ENCODE peak calls at places on chromosome 3, in four cellular contexts. S is ELR; A is stimulated activated CD4-positive, alpha-beta T cell treated with anti-CD3 and anti-CD28 coated beads, Interleukin-1b, Interleukin-23, amount 100 ng/mL, for 48 hours; B is midbrain. Y is an unnamed sample.

GRCh38 chr3:157786618-157787017 is 283.4 kb upstream of the VEPH1 start:
- DNase-seq in B (no peak), A (no peak), S (peak; percentile 70), Y (peak; percentile 56)

GRCh38 chr3:126485131-126485530 is 9.4 kb upstream of the ZXDC start:
- DNase-seq in S (no peak), A (no peak), B (no peak), Y (no peak)

GRCh38 chr3:67123914-67124313 is 125.8 kb downstream of the KBTBD8 start:
- DNase-seq in A (no peak), B (no peak), S (no peak), Y (no peak)

GRCh38 chr3:30683769-30684168 is 77.4 kb downstream of the TGFBR2 start:
- DNase-seq in S (no peak), A (no peak), B (no peak), Y (no peak)

GRCh38 chr3:25455316-25456232 is 27.5 kb downstream of the RARB start:
- DNase-seq in B (no peak), A (no peak), S (peak; percentile 58), Y (peak; percentile 80)

GRCh38 chr3:49359623-49360022 is 1.5 kb upstream of the GPX1 start:
- DNase-seq in S (peak; percentile 66), A (no peak), B (no peak), Y (peak; percentile 54)

GRCh38 chr3:194485471-194485875 is 1.3 kb downstream of the ATP13A3 start:
- DNase-seq in B (no peak), S (peak; percentile 59), A (no peak), Y (peak; percentile 71)

GRCh38 chr3:79247367-79248103 is 520.3 kb downstream of the ROBO1 start:
- DNase-seq in S (peak; percentile 6), B (no peak), A (no peak), Y (peak; percentile 71)

GRCh38 chr3:185657691-185658503 is 71.8 kb downstream of the SENP2 start:
- DNase-seq in S (no peak), A (no peak), B (no peak), Y (no peak)

Y was measured in EL.